ENCODE peak calls at places on chromosomes 16 and 17, in five cellular contexts. B, T, C, L and R are unnamed samples.

GRCh38 chr17:50037321-50038107 is 18.4 kb upstream of the ITGA3 start:
- DNase-seq in B (peak; percentile 73), T (no peak), C (peak; percentile 86), L (peak; percentile 73), R (peak; percentile 86)

GRCh38 chr16:265711-266110 is 10.0 kb downstream of the RGS11 start:
- DNase-seq in B (no peak), T (no peak), C (no peak), L (no peak), R (peak; percentile 15)

GRCh38 chr17:1947229-1947742 is 77.8 kb downstream of the RTN4RL1 start:
- DNase-seq in B (no peak), T (no peak), C (no peak), L (no peak), R (no peak)

GRCh38 chr16:84087461-84088151 is 29.1 kb downstream of the MBTPS1 start:
- DNase-seq in B (no peak), T (no peak), C (no peak), L (no peak), R (no peak)

GRCh38 chr17:69018022-69018615 is 42.6 kb downstream of the ABCA9 start:
- DNase-seq in B (no peak), T (no peak), C (no peak), L (no peak), R (peak; percentile 6)

GRCh38 chr17:74211141-74211928 is 2.0 kb upstream of the TTYH2 start:
- DNase-seq in B (peak; percentile 54), T (no peak), C (peak; percentile 38), L (no peak), R (no peak)

GRCh38 chr17:35865412-35866355 is 3.0 kb downstream of the HEATR9 start:
- DNase-seq in B (peak; percentile 63), T (no peak), C (peak; percentile 66), L (no peak), R (peak; percentile 38)

GRCh38 chr16:1707193-1707790 is 1.3 kb downstream of the MAPK8IP3 start:
- DNase-seq in B (peak; percentile 23), T (no peak), C (peak; percentile 63), L (no peak), R (no peak)

GRCh38 chr16:88383401-88384221 is 852 bp downstream of the ZNF469 start:
- DNase-seq in B (no peak), T (no peak), C (peak; percentile 56), L (no peak), R (no peak)

GRCh38 chr17:64784353-64784798 is 122.3 kb upstream of the SMURF2 start:
- DNase-seq in B (no peak), T (no peak), C (no peak), L (no peak), R (no peak)

GRCh38 chr17:80632046-80632581 is 87.5 kb downstream of the RPTOR start:
- DNase-seq in B (no peak), T (no peak), C (no peak), L (no peak), R (no peak)

GRCh38 chr17:50848691-50849090 is 13.3 kb downstream of the WFIKKN2 start:
- DNase-seq in B (no peak), T (no peak), C (no peak), L (no peak), R (no peak)

GRCh38 chr17:76791053-76791980 is 53.4 kb downstream of the MFSD11 start:
- DNase-seq in B (peak; percentile 78), T (no peak), C (peak; percentile 73), L (peak; percentile 64), R (peak; percentile 62)

GRCh38 chr16:85321856-85322271 is 209.6 kb upstream of the CIBAR2 start:
- DNase-seq in B (no peak), T (no peak), C (peak; percentile 89), L (peak; percentile 83), R (peak; percentile 81)

GRCh38 chr17:34730816-34731215 is 151.4 kb downstream of the TMEM132E start:
- DNase-seq in B (no peak), T (no peak), C (no peak), L (no peak), R (no peak)

GRCh38 chr17:17380156-17380925 is 77.2 kb downstream of the NT5M start:
- DNase-seq in B (no peak), T (no peak), C (no peak), L (no peak), R (no peak)

GRCh38 chr17:43983515-43984411 is 20.7 kb upstream of the NAGS start:
- DNase-seq in B (no peak), T (no peak), C (no peak), L (no peak), R (no peak)

GRCh38 chr16:80719573-80719972 is 84.8 kb downstream of the CDYL2 start:
- DNase-seq in B (no peak), T (no peak), C (no peak), L (no peak), R (no peak)

GRCh38 chr16:13453938-13454553 is 465.9 kb upstream of the ERCC4 start:
- DNase-seq in B (peak; percentile 38), T (peak; percentile 12), C (peak; percentile 3), L (peak; percentile 0), R (peak; percentile 67)

GRCh38 chr16:68310441-68311315 is at the start of the genes PRMT7 and SLC7A6OS:
- DNase-seq in B (peak; percentile 91), T (peak; percentile 73), C (peak; percentile 94), L (peak; percentile 39), R (peak; percentile 77)

GRCh38 chr17:40218006-40218739 is 931 bp upstream of the WIPF2 start:
- DNase-seq in B (no peak), T (no peak), C (no peak), L (no peak), R (no peak)

GRCh38 chr16:79653337-79654000 is 52.9 kb upstream of the MAF start:
- DNase-seq in B (peak; percentile 15), T (no peak), C (no peak), L (no peak), R (no peak)

GRCh38 chr16:80033783-80034468 is 433.4 kb upstream of the MAF start:
- DNase-seq in B (no peak), T (no peak), C (no peak), L (no peak), R (peak; percentile 27)

GRCh38 chr17:74831442-74832146 is 28.1 kb downstream of the GRIN2C start:
- DNase-seq in B (no peak), T (no peak), C (no peak), L (no peak), R (no peak)

GRCh38 chr16:4972938-4973587 is 14.9 kb downstream of the SEC14L5 start:
- DNase-seq in B (no peak), T (no peak), C (no peak), L (no peak), R (no peak)

GRCh38 chr16:88653101-88653500 is 2.2 kb upstream of the CYBA start:
- DNase-seq in B (no peak), T (no peak), C (no peak), L (no peak), R (no peak)

GRCh38 chr17:71084838-71085237 is 915.5 kb downstream of the KCNJ2 start:
- DNase-seq in B (no peak), T (no peak), C (no peak), L (no peak), R (no peak)

GRCh38 chr17:33291248-33292183 is 1.6 kb downstream of the ASIC2 start:
- DNase-seq in B (no peak), T (no peak), C (peak; percentile 28), L (no peak), R (peak; percentile 28)